ENCODE peak calls at places on chromosomes 6 and 20, in five cellular contexts. Z is cerebellum, D is NCI-H2081, C is T follicular helper cell, T is SHP77 treated with DMSO at 0.1 percent for 48 hours. Y is an unnamed sample.

GRCh38 chr6:170128811-170129681 is 161.8 kb downstream of the DLL1 start:
- DNase-seq in Z (no peak), D (no peak), C (no peak), T (no peak), Y (no peak)

GRCh38 chr6:49550413-49551125 is at the start of gene C6orf141:
- DNase-seq in Z (no peak), D (peak; percentile 55), C (no peak), T (peak; percentile 11), Y (no peak)

GRCh38 chr6:166313255-166314070 is 5.3 kb upstream of the PRR18 start:
- DNase-seq in Z (no peak), D (no peak), C (no peak), T (no peak), Y (peak; percentile 76)

GRCh38 chr6:5004373-5005037 is 668 bp upstream of the RPP40 start:
- DNase-seq in Z (no peak), D (no peak), C (no peak), T (no peak), Y (no peak)

GRCh38 chr20:62900692-62901584 is 25.4 kb downstream of the DIDO1 start:
- DNase-seq in Z (no peak), D (no peak), C (peak; percentile 18), T (no peak), Y (no peak)

GRCh38 chr20:41249371-41249770 is 68.2 kb downstream of the ZHX3 start:
- DNase-seq in Z (peak; percentile 49), D (no peak), C (no peak), T (no peak), Y (peak; percentile 72)

GRCh38 chr6:139713911-139714527 is 339.6 kb upstream of the CITED2 start:
- DNase-seq in Z (no peak), D (no peak), C (no peak), T (no peak), Y (no peak)

GRCh38 chr20:3744806-3745685 is 12.6 kb downstream of the HSPA12B start:
- DNase-seq in Z (no peak), D (peak; percentile 49), C (peak; percentile 74), T (no peak), Y (no peak)

GRCh38 chr20:14951707-14952106 is 614.3 kb upstream of the FLRT3 start:
- DNase-seq in Z (no peak), D (no peak), C (no peak), T (no peak), Y (no peak)

GRCh38 chr20:51019598-51020592 is 3.0 kb downstream of the KCNG1 start:
- DNase-seq in Z (peak; percentile 38), D (no peak), C (no peak), T (no peak), Y (no peak)

GRCh38 chr6:131059486-131059885 is 3.6 kb downstream of the EPB41L2 start:
- DNase-seq in Z (no peak), D (no peak), C (no peak), T (no peak), Y (no peak)

GRCh38 chr20:1299522-1299921 is 29.4 kb downstream of the SDCBP2 start:
- DNase-seq in Z (no peak), D (no peak), C (no peak), T (no peak), Y (no peak)

GRCh38 chr6:133888931-133889556 is at the start of gene TCF21:
- DNase-seq in Z (no peak), D (no peak), C (no peak), T (no peak), Y (no peak)

GRCh38 chr6:40968620-40969145 is 70.3 kb downstream of the UNC5CL start:
- DNase-seq in Z (no peak), D (no peak), C (no peak), T (no peak), Y (no peak)

GRCh38 chr20:49283703-49284625 is 6.1 kb upstream of the ZNFX1 start:
- DNase-seq in Z (no peak), D (no peak), C (no peak), T (no peak), Y (no peak)

GRCh38 chr6:5652738-5653137 is 354.0 kb downstream of the NRN1 start:
- DNase-seq in Z (no peak), D (no peak), C (no peak), T (no peak), Y (no peak)

GRCh38 chr6:83381949-83382348 is 48.9 kb downstream of the ME1 start:
- DNase-seq in Z (no peak), D (no peak), C (no peak), T (no peak), Y (no peak)

GRCh38 chr6:17754254-17754653 is 47.5 kb upstream of the NUP153 start:
- DNase-seq in Z (no peak), D (no peak), C (no peak), T (no peak), Y (no peak)

GRCh38 chr6:110876170-110876773 is 1.7 kb downstream of the AMD1 start:
- DNase-seq in Z (peak; percentile 81), D (peak; percentile 71), C (peak; percentile 31), T (peak; percentile 79), Y (peak; percentile 90)

Y was measured in Ammon's horn.